ENCODE peak calls at places on chromosomes 3 and 15, in six cellular contexts. E is lung, J is mucosa of descending colon, B is H1, S is heart left ventricle, F is endothelial cell of umbilical vein. D is an unnamed sample.

GRCh38 chr3:149080699-149081091 is 5.6 kb downstream of the HLTF start:
- DNase-seq in E (no peak), J (no peak), B (no peak), S (no peak), F (peak; percentile 67), D (no peak)

GRCh38 chr15:40357723-40358491 is at the start of gene DISP2:
- DNase-seq in E (peak; percentile 86), J (peak; percentile 94), B (no peak), S (peak; percentile 91), F (peak; percentile 84), D (peak; percentile 95)

GRCh38 chr3:193499801-193500485 is 54.8 kb downstream of the ATP13A4 start:
- DNase-seq in E (no peak), J (no peak), B (no peak), S (no peak), F (no peak), D (no peak)

GRCh38 chr15:80578206-80578595 is 116.9 kb upstream of the ABHD17C start:
- DNase-seq in E (no peak), J (no peak), B (no peak), S (no peak), F (no peak), D (peak; percentile 28)

GRCh38 chr15:80518522-80518921 is 114.3 kb downstream of the ARNT2 start:
- DNase-seq in E (no peak), J (no peak), B (no peak), S (no peak), F (no peak), D (no peak)

GRCh38 chr3:69451594-69451993 is 65.7 kb upstream of the FRMD4B start:
- DNase-seq in E (no peak), J (no peak), B (no peak), S (no peak), F (peak; percentile 35), D (no peak)

GRCh38 chr3:159884661-159885402 is 103.8 kb upstream of the IL12A start:
- DNase-seq in E (no peak), J (no peak), B (no peak), S (no peak), F (peak; percentile 75), D (no peak)

GRCh38 chr3:122421836-122422235 is 6.0 kb upstream of the WDR5B start:
- DNase-seq in E (no peak), J (no peak), B (no peak), S (no peak), F (no peak), D (no peak)

GRCh38 chr3:170117134-170117533 is 64.4 kb downstream of the PHC3 start:
- DNase-seq in E (no peak), J (no peak), B (no peak), S (no peak), F (peak; percentile 16), D (no peak)

GRCh38 chr15:77634266-77634962 is 1.7 kb upstream of the LINGO1 start:
- DNase-seq in E (peak; percentile 57), J (peak; percentile 89), B (no peak), S (peak; percentile 62), F (peak; percentile 48), D (peak; percentile 72)

GRCh38 chr3:58419782-58420512 is 13.7 kb downstream of the PDHB start:
- DNase-seq in E (no peak), J (peak; percentile 60), B (no peak), S (peak; percentile 68), F (no peak), D (no peak)

GRCh38 chr15:81893182-81893833 is 152.5 kb downstream of the MEX3B start:
- DNase-seq in E (no peak), J (no peak), B (no peak), S (no peak), F (no peak), D (no peak)

GRCh38 chr15:74306801-74307217 is 60.6 kb downstream of the CYP11A1 start:
- DNase-seq in E (no peak), J (no peak), B (no peak), S (no peak), F (no peak), D (no peak)

GRCh38 chr15:78619022-78619950 is 1.5 kb downstream of the CHRNA3 start:
- DNase-seq in E (no peak), J (no peak), B (no peak), S (no peak), F (no peak), D (no peak)

GRCh38 chr15:89704411-89704810 is 13.8 kb downstream of the WDR93 start:
- DNase-seq in E (no peak), J (no peak), B (no peak), S (no peak), F (no peak), D (no peak)

GRCh38 chr15:47541587-47541986 is 175.7 kb upstream of the SEMA6D start:
- DNase-seq in E (no peak), J (no peak), B (no peak), S (no peak), F (no peak), D (no peak)

GRCh38 chr3:126451511-126451910 is 24.2 kb downstream of the ZXDC start:
- DNase-seq in E (no peak), J (no peak), B (no peak), S (no peak), F (no peak), D (no peak)

GRCh38 chr15:82630033-82630432 is 17.1 kb downstream of the CPEB1 start:
- DNase-seq in E (no peak), J (no peak), B (no peak), S (no peak), F (no peak), D (no peak)

GRCh38 chr3:52088445-52089367 is 32.3 kb upstream of the DUSP7 start:
- DNase-seq in E (no peak), J (peak; percentile 12), B (no peak), S (peak; percentile 45), F (peak; percentile 44), D (peak; percentile 87)

DNA sequence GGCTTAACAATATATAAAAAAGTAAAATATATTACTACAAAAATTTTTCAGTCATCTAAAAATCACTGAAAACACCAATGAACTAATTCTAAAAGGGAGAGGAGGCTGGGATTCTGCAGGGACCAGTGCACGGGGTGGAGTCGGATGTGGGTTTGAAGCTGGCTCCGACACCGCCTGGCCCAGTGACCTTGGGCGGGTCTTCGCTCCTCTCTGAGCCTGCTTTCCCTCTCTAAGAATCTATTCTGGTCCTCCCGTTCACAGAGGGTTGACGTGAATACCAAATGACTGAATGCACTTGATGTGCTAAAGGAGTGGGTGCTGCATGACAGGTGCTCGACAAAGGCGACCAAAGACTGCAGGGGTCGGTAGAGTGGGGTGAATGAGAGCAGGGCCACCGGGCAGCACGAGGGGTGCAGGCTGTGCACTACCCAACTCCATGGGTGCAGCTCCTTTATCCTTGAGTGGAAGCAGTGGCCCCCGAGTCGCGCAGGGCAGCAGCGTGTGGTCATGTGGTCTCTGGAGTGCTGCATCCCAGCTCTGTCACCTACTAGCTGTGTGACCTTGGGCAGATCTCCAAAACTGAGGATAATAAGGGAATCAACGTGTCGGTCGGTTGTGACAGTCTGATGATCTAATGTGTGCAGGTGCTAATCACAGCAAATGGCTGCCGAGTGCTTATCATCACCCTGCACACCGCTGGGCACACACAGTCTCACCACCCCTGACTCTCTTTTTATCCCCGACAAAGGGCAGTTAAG is 8.6 kb upstream of the IQSEC1 start:
- DNase-seq in E (no peak), J (no peak), B (no peak), S (peak; percentile 60), F (no peak), D (no peak)
- H3K4me1 ChIP-seq in E (no peaks in the 10 kb centered on the region), J (no peaks in the 10 kb centered on the region), B (no peaks in the 10 kb centered on the region), S (peaks cover 22% of the 10 kb centered on the region), F (no peaks in the 10 kb centered on the region), D (no peaks in the 10 kb centered on the region)

DNA sequence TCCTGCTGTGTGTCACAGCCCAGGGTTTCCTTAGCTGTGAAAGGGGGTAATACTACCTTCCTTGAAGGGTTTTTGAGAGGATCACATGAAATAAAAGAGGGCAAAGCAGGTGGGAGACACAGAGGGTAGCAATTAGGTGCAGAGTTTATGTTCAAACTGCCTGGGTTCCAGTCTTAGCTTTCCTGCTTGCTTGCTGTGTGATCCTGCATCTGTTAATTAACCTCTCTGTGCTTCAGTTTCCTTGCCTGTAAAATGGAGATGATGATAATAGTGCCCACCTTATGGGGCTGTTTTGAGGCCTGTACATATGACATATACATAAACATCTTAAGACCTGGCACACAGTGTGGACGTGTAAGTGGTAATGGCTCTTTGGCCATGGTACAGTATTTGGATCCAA is 35.0 kb downstream of the SPSB4 start:
- DNase-seq in E (no peak), J (no peak), B (no peak), S (no peak), F (no peak), D (no peak)
- H3K4me1 ChIP-seq in E (peaks cover 6% of the 10 kb centered on the region), J (no peaks in the 10 kb centered on the region), B (peaks cover 13% of the 10 kb centered on the region), S (peaks cover 4% of the 10 kb centered on the region), F (no peaks in the 10 kb centered on the region), D (no peaks in the 10 kb centered on the region)

GRCh38 chr3:72681598-72681997 is 166.6 kb downstream of the SHQ1 start:
- DNase-seq in E (no peak), J (no peak), B (no peak), S (no peak), F (no peak), D (no peak)
- H3K4me1 ChIP-seq in E (no peaks in the 10 kb centered on the region), J (no peaks in the 10 kb centered on the region), B (no peaks in the 10 kb centered on the region), S (no peaks in the 10 kb centered on the region), F (no peaks in the 10 kb centered on the region), D (no peaks in the 10 kb centered on the region)

GRCh38 chr15:37034835-37035234 is 65.5 kb downstream of the MEIS2 start:
- DNase-seq in E (no peak), J (no peak), B (no peak), S (no peak), F (no peak), D (no peak)
- H3K4me1 ChIP-seq in E (peaks cover 14% of the 10 kb centered on the region), J (no peaks in the 10 kb centered on the region), B (no peaks in the 10 kb centered on the region), S (peaks cover 9% of the 10 kb centered on the region), F (no peaks in the 10 kb centered on the region), D (no peaks in the 10 kb centered on the region)

DNA sequence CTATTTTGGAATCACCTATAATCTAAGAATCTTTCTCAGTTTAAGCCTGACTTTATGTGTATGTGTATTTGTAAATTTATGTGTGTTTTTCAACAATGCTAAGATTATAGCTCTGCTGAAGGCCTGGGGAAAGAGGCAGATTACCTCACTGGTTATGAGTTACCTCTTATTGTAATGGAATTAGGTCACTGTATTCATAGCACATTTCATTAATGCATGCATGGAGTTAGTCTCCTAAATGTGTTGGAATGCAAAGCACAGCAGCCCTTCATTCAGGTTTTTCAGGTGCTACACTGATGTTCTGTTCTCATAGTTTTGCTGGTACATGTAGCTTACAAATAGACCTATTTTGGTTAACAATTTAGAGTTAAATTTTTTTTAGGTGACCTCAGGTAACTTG is 9.5 kb downstream of the GPR87 start:
- DNase-seq in E (no peak), J (no peak), B (no peak), S (no peak), F (no peak), D (no peak)
- H3K4me1 ChIP-seq in E (no peaks in the 10 kb centered on the region), J (no peaks in the 10 kb centered on the region), B (peaks cover 7% of the 10 kb centered on the region), S (no peaks in the 10 kb centered on the region), F (no peaks in the 10 kb centered on the region), D (no peaks in the 10 kb centered on the region)